ENCODE peak calls at places on chromosomes 11 and 22, in ten cellular contexts. O is transverse colon; J is neuronal stem cell; Z is aorta; F is CD4-positive, alpha-beta memory T cell; G is uterus; N is naive thymus-derived CD4-positive, alpha-beta T cell; D is AG04450; K is IMR-90; Y is SK-N-SH. P is an unnamed sample. For H3K9me3, the result is how much of the 10 kb centered on the place peaks cover.

GRCh38 chr11:76347391-76347790 is 33.5 kb downstream of the THAP12 start:
- DNase-seq in O (no peak), J (no peak), Z (no peak), F (no peak), G (no peak), N (no peak), D (no peak), K (no peak), Y (no peak), P (no peak)

GRCh38 chr11:47867821-47868220 is 19.7 kb upstream of the NUP160 start:
- DNase-seq in O (no peak), J (no peak), Z (no peak), F (no peak), G (no peak), N (no peak), D (no peak), K (peak), Y (no peak), P (no peak)

GRCh38 chr22:48740086-48740730 is 1087.5 kb downstream of the BRD1 start:
- DNase-seq in O (no peak), J (no peak), Z (peak), F (no peak), G (no peak), N (no peak), D (no peak), K (no peak), Y (no peak), P (no peak)

GRCh38 chr11:122696662-122697061 is 41.1 kb downstream of the UBASH3B start:
- DNase-seq in O (no peak), J (no peak), Z (no peak), F (peak), G (no peak), N (peak), D (no peak), K (no peak), Y (no peak), P (peak)

GRCh38 chr11:66328307-66329144 is 7.7 kb downstream of the RIN1 start:
- DNase-seq in O (peak), J (peak), Z (peak), F (peak), G (peak), N (peak), D (no peak), K (peak), Y (peak), P (peak)

GRCh38 chr22:27752771-27753170 is 48.8 kb downstream of the MN1 start:
- DNase-seq in O (no peak), J (no peak), Z (peak), F (no peak), G (peak), N (no peak), D (no peak), K (no peak), Y (no peak), P (no peak)

GRCh38 chr11:34604216-34604615 is 16.7 kb upstream of the EHF start:
- DNase-seq in O (no peak), J (no peak), Z (no peak), F (no peak), G (no peak), N (no peak), D (no peak), K (no peak), Y (no peak), P (no peak)

GRCh38 chr11:17972987-17973386 is 39.9 kb downstream of the SERGEF start:
- DNase-seq in O (peak), J (peak), Z (peak), F (no peak), G (peak), N (no peak), D (peak), K (peak), Y (peak), P (no peak)

GRCh38 chr11:89437317-89437716 is 53.9 kb downstream of the NOX4 start:
- DNase-seq in O (no peak), J (no peak), Z (no peak), F (no peak), G (no peak), N (no peak), D (no peak), K (no peak), Y (no peak), P (no peak)

GRCh38 chr22:39241632-39242388 is 3.0 kb downstream of the PDGFB start:
- DNase-seq in O (no peak), J (no peak), Z (no peak), F (peak), G (no peak), N (peak), D (no peak), K (no peak), Y (no peak), P (peak)

GRCh38 chr11:47979378-47980092 is 824 bp upstream of the PTPRJ start:
- DNase-seq in O (no peak), J (peak), Z (no peak), F (no peak), G (no peak), N (no peak), D (no peak), K (no peak), Y (peak), P (no peak)

GRCh38 chr11:118938491-118939411 is 13.0 kb upstream of the BCL9L start:
- DNase-seq in O (peak), J (no peak), Z (no peak), F (no peak), G (no peak), N (no peak), D (no peak), K (peak), Y (no peak), P (no peak)

GRCh38 chr11:60195923-60196368 is 13.1 kb upstream of the MS4A6A start:
- DNase-seq in O (no peak), J (no peak), Z (no peak), F (no peak), G (no peak), N (no peak), D (no peak), K (no peak), Y (no peak), P (no peak)

GRCh38 chr22:46070215-46070721 is 80.1 kb upstream of the PPARA start:
- DNase-seq in O (peak), J (no peak), Z (peak), F (no peak), G (peak), N (no peak), D (no peak), K (peak), Y (no peak), P (no peak)

GRCh38 chr11:12678991-12679390 is 4.8 kb downstream of the TEAD1 start:
- DNase-seq in O (no peak), J (no peak), Z (no peak), F (no peak), G (no peak), N (no peak), D (no peak), K (no peak), Y (no peak), P (no peak)

GRCh38 chr11:32960553-32961164 is 55.0 kb upstream of the DEPDC7 start:
- DNase-seq in O (no peak), J (peak), Z (no peak), F (peak), G (no peak), N (peak), D (peak), K (peak), Y (peak), P (no peak)

GRCh38 chr22:27129266-27129665 is 471.9 kb downstream of the MIAT start:
- DNase-seq in O (no peak), J (no peak), Z (no peak), F (no peak), G (no peak), N (no peak), D (no peak), K (peak), Y (no peak), P (no peak)

GRCh38 chr22:19980766-19981165 is 35.9 kb downstream of the ARVCF start:
- DNase-seq in O (no peak), J (no peak), Z (no peak), F (no peak), G (no peak), N (no peak), D (no peak), K (no peak), Y (no peak), P (no peak)

GRCh38 chr11:69106124-69106811 is 49.5 kb upstream of the SMIM38 start:
- DNase-seq in O (no peak), J (no peak), Z (peak), F (no peak), G (no peak), N (no peak), D (no peak), K (no peak), Y (peak), P (no peak)

GRCh38 chr22:21684492-21685163 is 18.8 kb downstream of the PPIL2 start:
- DNase-seq in O (no peak), J (no peak), Z (no peak), F (no peak), G (no peak), N (no peak), D (no peak), K (no peak), Y (no peak), P (no peak)

GRCh38 chr11:119709638-119710346 is 19.2 kb downstream of the NECTIN1 start:
- DNase-seq in O (no peak), J (peak), Z (no peak), F (no peak), G (no peak), N (no peak), D (peak), K (peak), Y (peak), P (no peak)

GRCh38 chr11:980438-981365 is 55.0 kb downstream of the AP2A2 start:
- DNase-seq in O (no peak), J (no peak), Z (no peak), F (no peak), G (no peak), N (no peak), D (no peak), K (no peak), Y (no peak), P (no peak)

GRCh38 chr22:50303848-50304527 is 3.5 kb downstream of the PLXNB2 start:
- DNase-seq in O (peak), J (no peak), Z (peak), F (no peak), G (peak), N (no peak), D (no peak), K (no peak), Y (peak), P (no peak)

GRCh38 chr11:111449158-111449557 is 63.0 kb downstream of the BTG4 start:
- DNase-seq in O (no peak), J (no peak), Z (no peak), F (no peak), G (no peak), N (no peak), D (no peak), K (no peak), Y (peak), P (no peak)

GRCh38 chr11:73157141-73158010 is 15.3 kb upstream of the FCHSD2 start:
- DNase-seq in O (peak), J (no peak), Z (peak), F (no peak), G (peak), N (no peak), D (peak), K (peak), Y (peak), P (no peak)

GRCh38 chr11:48167380-48167779 is 49.2 kb upstream of the OR4B1 start:
- DNase-seq in O (no peak), J (no peak), Z (no peak), F (no peak), G (no peak), N (no peak), D (no peak), K (no peak), Y (no peak), P (no peak)

GRCh38 chr11:55811067-55811466 is at the start of gene OR5L1:
- DNase-seq in O (no peak), J (no peak), Z (no peak), F (no peak), G (no peak), N (no peak), D (no peak), K (no peak), Y (no peak), P (no peak)
- H3K9me3 ChIP-seq in O (under half), J (under half), Z (under half), F (under half), G (under half), N (under half), D (under half), K (under half), Y (under half), P (under half)

DNA sequence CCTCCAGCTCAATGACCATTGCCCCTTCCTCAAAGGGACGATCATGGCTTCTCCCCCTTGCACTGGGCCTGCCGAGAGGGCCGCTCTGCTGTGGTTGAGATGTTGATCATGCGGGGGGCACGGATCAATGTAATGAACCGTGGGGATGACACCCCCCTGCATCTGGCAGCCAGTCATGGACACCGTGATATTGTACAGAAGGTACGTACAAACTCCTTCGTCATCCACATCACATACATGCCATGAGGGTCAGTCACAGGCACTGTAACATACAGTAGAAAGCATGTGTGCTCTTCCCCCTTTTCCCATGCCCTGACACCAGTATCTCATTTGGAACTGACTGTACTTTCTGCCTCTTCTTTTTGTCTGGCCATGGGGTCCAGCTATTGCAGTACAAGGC is 4.0 kb downstream of the TAF10 start:
- DNase-seq in O (no peak), J (no peak), Z (no peak), F (no peak), G (no peak), N (no peak), D (no peak), K (no peak), Y (no peak), P (no peak)
- H3K4me3 ChIP-seq in O (no peak), J (no peak), Z (no peak), F (no peak), G (no peak), N (no peak), D (peak), K (no peak), Y (no peak), P (no peak)

DNA sequence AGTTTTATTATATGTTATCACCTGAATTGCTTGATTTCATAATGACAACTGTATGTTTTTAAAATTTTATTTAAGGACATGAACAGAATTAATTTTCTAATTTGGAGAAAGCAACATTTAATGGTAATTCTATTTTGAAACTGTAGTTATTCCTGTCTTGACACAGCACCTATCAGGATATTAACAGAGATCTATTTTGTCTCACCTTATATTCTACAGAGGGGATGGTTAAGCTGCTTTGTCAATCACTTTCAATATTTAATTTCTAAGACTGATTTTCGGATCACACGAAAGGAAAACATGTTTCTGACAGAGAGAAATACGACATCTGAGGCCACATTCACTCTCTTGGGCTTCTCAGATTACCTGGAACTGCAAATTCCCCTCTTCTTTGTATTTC is at the start of gene OR5D16:
- DNase-seq in O (no peak), J (no peak), Z (no peak), F (no peak), G (no peak), N (no peak), D (no peak), K (no peak), Y (no peak), P (no peak)
- H3K9me3 ChIP-seq in O (under half), J (under half), Z (under half), F (under half), G (under half), N (under half), D (under half), K (under half), Y (under half), P (under half)

GRCh38 chr22:37846433-37846832 is 2.3 kb upstream of the ANKRD54 start:
- DNase-seq in O (no peak), J (no peak), Z (no peak), F (no peak), G (no peak), N (no peak), D (no peak), K (no peak), Y (no peak), P (no peak)

GRCh38 chr22:37843746-37844089 is 416 bp downstream of the ANKRD54 start:
- DNase-seq in O (peak), J (no peak), Z (peak), F (no peak), G (peak), N (no peak), D (no peak), K (peak), Y (peak), P (no peak)

GRCh38 chr22:37844904-37845334 is 785 bp upstream of the ANKRD54 start:
- DNase-seq in O (no peak), J (no peak), Z (no peak), F (no peak), G (no peak), N (no peak), D (no peak), K (no peak), Y (no peak), P (no peak)

GRCh38 chr22:37842015-37842793 is 1.9 kb downstream of the ANKRD54 start:
- DNase-seq in O (no peak), J (no peak), Z (no peak), F (no peak), G (no peak), N (no peak), D (no peak), K (no peak), Y (no peak), P (no peak)
- H3K4me3 ChIP-seq in O (no peak), J (no peak), Z (no peak), F (no peak), G (no peak), N (no peak), D (no peak), K (no peak), Y (peak), P (no peak)

GRCh38 chr11:3356858-3357257 is 22.1 kb downstream of the ZNF195 start:
- DNase-seq in O (no peak), J (no peak), Z (no peak), F (no peak), G (no peak), N (no peak), D (no peak), K (no peak), Y (no peak), P (no peak)

GRCh38 chr11:3353066-3353465 is 25.9 kb downstream of the ZNF195 start:
- DNase-seq in O (no peak), J (no peak), Z (no peak), F (no peak), G (no peak), N (no peak), D (no peak), K (no peak), Y (no peak), P (no peak)

GRCh38 chr11:3359092-3359824 is 19.7 kb downstream of the ZNF195 start:
- DNase-seq in O (no peak), J (no peak), Z (no peak), F (no peak), G (no peak), N (no peak), D (no peak), K (no peak), Y (no peak), P (no peak)

GRCh38 chr11:3357994-3358676 is 20.8 kb downstream of the ZNF195 start:
- DNase-seq in O (no peak), J (no peak), Z (no peak), F (no peak), G (no peak), N (no peak), D (no peak), K (no peak), Y (no peak), P (no peak)

GRCh38 chr11:3357302-3357701 is 21.6 kb downstream of the ZNF195 start:
- DNase-seq in O (no peak), J (no peak), Z (no peak), F (no peak), G (no peak), N (no peak), D (no peak), K (no peak), Y (no peak), P (no peak)
- H3K9me3 ChIP-seq in O (half or more), J (under half), Z (under half), F (under half), G (under half), N (under half), D (half or more), K (half or more), Y (under half), P (half or more)